ENCODE peak calls at places on chromosomes 3 and 15, in five cellular contexts. B, Y, K, H and T are unnamed samples.

GRCh38 chr3:194579091-194579606 is 54.1 kb downstream of the TMEM44 start:
- DNase-seq in B (no peak), Y (no peak), K (no peak), H (no peak), T (no peak)

GRCh38 chr3:184759666-184760200 is 47.9 kb upstream of the MAGEF1 start:
- DNase-seq in B (no peak), Y (no peak), K (no peak), H (no peak), T (peak)

GRCh38 chr3:130758624-130759023 is 12.0 kb upstream of the PIK3R4 start:
- DNase-seq in B (no peak), Y (no peak), K (no peak), H (no peak), T (no peak)

GRCh38 chr3:8529738-8530525 is 28.3 kb downstream of the LMCD1 start:
- DNase-seq in B (no peak), Y (no peak), K (no peak), H (no peak), T (no peak)

GRCh38 chr3:30428251-30428650 is 178.2 kb upstream of the TGFBR2 start:
- DNase-seq in B (peak), Y (no peak), K (no peak), H (no peak), T (no peak)

GRCh38 chr3:195873971-195874370 is 34.4 kb downstream of the TNK2 start:
- DNase-seq in B (peak), Y (no peak), K (no peak), H (no peak), T (no peak)

GRCh38 chr15:40054746-40055575 is 16.0 kb upstream of the SRP14 start:
- DNase-seq in B (peak), Y (no peak), K (no peak), H (no peak), T (no peak)

GRCh38 chr3:55434789-55435188 is 52.3 kb downstream of the WNT5A start:
- DNase-seq in B (peak), Y (no peak), K (peak), H (peak), T (peak)

GRCh38 chr3:163916596-163917560 is 1161.4 kb downstream of the SI start:
- DNase-seq in B (no peak), Y (peak), K (no peak), H (peak), T (no peak)

GRCh38 chr3:194439915-194440550 is 41.0 kb upstream of the GP5 start:
- DNase-seq in B (no peak), Y (no peak), K (no peak), H (no peak), T (no peak)

GRCh38 chr15:40407343-40407990 is 1.9 kb downstream of the IVD start:
- DNase-seq in B (no peak), Y (no peak), K (no peak), H (no peak), T (no peak)

GRCh38 chr3:131900891-131901290 is 133.9 kb downstream of the CPNE4 start:
- DNase-seq in B (no peak), Y (no peak), K (no peak), H (no peak), T (no peak)

GRCh38 chr3:28328188-28329151 is 20.1 kb upstream of the ZCWPW2 start:
- DNase-seq in B (peak), Y (peak), K (no peak), H (peak), T (no peak)

GRCh38 chr15:53457479-53457878 is 302.0 kb downstream of the WDR72 start:
- DNase-seq in B (no peak), Y (no peak), K (no peak), H (no peak), T (no peak)

GRCh38 chr3:156716105-156716862 is 41.9 kb downstream of the TIPARP start:
- DNase-seq in B (no peak), Y (no peak), K (no peak), H (no peak), T (no peak)
- H3K27ac ChIP-seq in B (no peak), Y (no peak), K (no peak), H (no peak), T (no peak)

DNA sequence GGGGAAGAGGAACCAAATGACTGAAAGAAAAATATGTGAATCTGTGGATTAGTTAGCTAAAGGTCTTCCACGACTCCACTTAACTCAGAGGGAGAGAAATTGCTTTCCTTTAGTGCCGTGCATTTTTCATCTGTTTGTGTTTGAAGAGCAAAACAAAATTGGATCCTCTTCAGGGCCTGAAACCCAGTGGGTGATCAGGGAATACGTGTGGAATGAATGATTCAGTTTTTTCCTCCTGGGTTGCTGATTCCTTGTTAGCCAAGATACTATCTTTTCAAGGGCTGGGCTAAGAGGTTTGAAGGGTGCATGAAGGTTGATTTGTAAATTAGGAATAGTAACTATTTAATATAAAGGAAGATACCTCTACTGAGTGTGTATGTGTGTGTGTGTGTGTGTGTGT is 61.0 kb downstream of the TPRG1 start:
- DNase-seq in B (no peak), Y (no peak), K (no peak), H (no peak), T (no peak)
- H3K4ac ChIP-seq in B (no peak), Y (no peak), K (no peak), H (no peak), T (no peak)

DNA sequence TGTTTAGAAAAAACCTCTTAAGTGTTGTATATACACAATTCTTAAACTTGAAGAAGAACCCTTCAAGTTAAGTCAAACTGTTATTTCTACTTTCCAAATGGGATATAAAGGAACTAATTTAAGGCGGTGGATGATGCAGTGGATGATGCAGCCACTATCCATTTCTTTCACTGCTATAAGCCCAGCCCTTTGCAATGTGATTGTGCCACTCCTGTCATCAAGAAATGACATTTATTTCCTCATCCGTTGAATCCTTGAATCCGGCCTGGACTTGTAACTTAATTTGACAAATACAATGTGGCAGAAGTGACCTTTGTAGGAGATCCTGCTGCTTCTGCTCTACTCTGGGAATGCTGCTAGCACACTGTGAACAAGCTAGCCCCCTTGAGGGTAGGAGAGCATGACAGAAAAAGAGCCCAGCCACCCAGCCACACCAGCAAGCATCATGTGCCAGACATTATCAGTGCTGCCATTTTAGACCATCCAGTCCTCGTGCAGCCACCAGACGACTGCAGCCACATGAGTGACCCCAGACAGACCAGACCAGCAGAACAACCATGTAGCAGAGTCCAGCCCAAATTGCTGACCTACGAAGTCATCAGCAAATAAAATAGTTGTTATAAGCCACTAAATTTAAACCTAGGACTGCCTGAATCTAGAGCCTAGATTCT is 47.4 kb downstream of the UACA start:
- DNase-seq in B (peak), Y (no peak), K (no peak), H (peak), T (no peak)
- H3K27ac ChIP-seq in B (peak), Y (no peak), K (no peak), H (peak), T (no peak)

GRCh38 chr3:119298565-119298941 is 4.4 kb downstream of the ARHGAP31 start:
- DNase-seq in B (no peak), Y (no peak), K (no peak), H (no peak), T (no peak)
- H3K4ac ChIP-seq in B (no peak), Y (no peak), K (no peak), H (no peak), T (no peak)

GRCh38 chr15:68634122-68634482 is 55.3 kb downstream of the CORO2B start:
- DNase-seq in B (no peak), Y (no peak), K (no peak), H (no peak), T (no peak)

GRCh38 chr15:68633181-68634121 is 54.7 kb downstream of the CORO2B start:
- DNase-seq in B (no peak), Y (no peak), K (no peak), H (no peak), T (no peak)

GRCh38 chr15:68634531-68634930 is 55.7 kb downstream of the CORO2B start:
- DNase-seq in B (no peak), Y (no peak), K (no peak), H (no peak), T (no peak)

GRCh38 chr15:68636256-68636655 is 57.5 kb downstream of the CORO2B start:
- DNase-seq in B (no peak), Y (no peak), K (no peak), H (no peak), T (no peak)

GRCh38 chr15:68635142-68635541 is 56.3 kb downstream of the CORO2B start:
- DNase-seq in B (no peak), Y (no peak), K (no peak), H (no peak), T (no peak)
- H3K27ac ChIP-seq in B (no peak), Y (no peak), K (no peak), H (no peak), T (no peak)